ENCODE peak calls at places on chromosome 4, in eight cellular contexts. J, V, L, F, R, X, O and A are unnamed samples. For H3K4me1, the result is how much of the 10 kb centered on the place peaks cover.

GRCh38 chr4:120406960-120407359 is 340.3 kb upstream of the MAD2L1 start:
- DNase-seq in J (no peak), V (no peak), L (no peak), F (no peak), R (no peak), X (no peak), O (no peak), A (no peak)

GRCh38 chr4:156217236-156217635 is 263.6 kb upstream of the CTSO start:
- DNase-seq in J (no peak), V (no peak), L (no peak), F (no peak), R (no peak), X (no peak), O (no peak), A (no peak)

GRCh38 chr4:138241281-138242075 is 671 bp downstream of the SLC7A11 start:
- DNase-seq in J (no peak), V (no peak), L (no peak), F (no peak), R (no peak), X (no peak), O (peak), A (peak)

GRCh38 chr4:96228463-96228862 is 388.6 kb downstream of the PDHA2 start:
- DNase-seq in J (no peak), V (no peak), L (no peak), F (no peak), R (no peak), X (no peak), O (no peak), A (no peak)

GRCh38 chr4:143437476-143437875 is 76.0 kb upstream of the SMARCA5 start:
- DNase-seq in J (no peak), V (no peak), L (no peak), F (no peak), R (no peak), X (no peak), O (no peak), A (no peak)

GRCh38 chr4:33998204-33998603 is 2246.1 kb downstream of the ARAP2 start:
- DNase-seq in J (no peak), V (no peak), L (no peak), F (no peak), R (no peak), X (no peak), O (no peak), A (no peak)

GRCh38 chr4:19748470-19748869 is 503.2 kb upstream of the SLIT2 start:
- DNase-seq in J (peak), V (no peak), L (no peak), F (peak), R (peak), X (no peak), O (peak), A (peak)

GRCh38 chr4:124427095-124427767 is 285.3 kb downstream of the ANKRD50 start:
- DNase-seq in J (peak), V (no peak), L (no peak), F (no peak), R (peak), X (no peak), O (no peak), A (no peak)

GRCh38 chr4:39522068-39522467 is 5.2 kb downstream of the UGDH start:
- DNase-seq in J (no peak), V (no peak), L (no peak), F (no peak), R (no peak), X (no peak), O (no peak), A (no peak)

GRCh38 chr4:169617306-169617705 is 3.1 kb upstream of the CLCN3 start:
- DNase-seq in J (no peak), V (no peak), L (no peak), F (no peak), R (no peak), X (no peak), O (peak), A (no peak)

GRCh38 chr4:128338634-128339355 is 51.2 kb upstream of the PGRMC2 start:
- DNase-seq in J (no peak), V (no peak), L (no peak), F (no peak), R (no peak), X (no peak), O (peak), A (no peak)

GRCh38 chr4:145279122-145279960 is 99.0 kb upstream of the OTUD4 start:
- DNase-seq in J (no peak), V (no peak), L (no peak), F (no peak), R (no peak), X (no peak), O (no peak), A (no peak)

GRCh38 chr4:38279650-38280322 is 319.6 kb downstream of the PTTG2 start:
- DNase-seq in J (no peak), V (no peak), L (no peak), F (no peak), R (peak), X (no peak), O (no peak), A (no peak)

GRCh38 chr4:3520796-3521600 is 11.2 kb downstream of the LRPAP1 start:
- DNase-seq in J (peak), V (no peak), L (no peak), F (no peak), R (no peak), X (no peak), O (no peak), A (no peak)

GRCh38 chr4:150581611-150582010 is 340 bp upstream of the MAB21L2 start:
- DNase-seq in J (no peak), V (no peak), L (no peak), F (no peak), R (peak), X (no peak), O (no peak), A (no peak)

GRCh38 chr4:171846232-171846631 is 33.0 kb downstream of the GALNTL6 start:
- DNase-seq in J (no peak), V (no peak), L (no peak), F (no peak), R (peak), X (no peak), O (peak), A (peak)

GRCh38 chr4:174256277-174256713 is 27.2 kb downstream of the FBXO8 start:
- DNase-seq in J (no peak), V (no peak), L (no peak), F (no peak), R (no peak), X (no peak), O (no peak), A (no peak)

GRCh38 chr4:161767116-161767515 is 396.7 kb downstream of the FSTL5 start:
- DNase-seq in J (no peak), V (no peak), L (no peak), F (no peak), R (no peak), X (no peak), O (no peak), A (no peak)

GRCh38 chr4:66430856-66431255 is 760.6 kb upstream of the EPHA5 start:
- DNase-seq in J (no peak), V (no peak), L (no peak), F (no peak), R (no peak), X (no peak), O (no peak), A (no peak)

GRCh38 chr4:82629238-82630000 is 67.6 kb upstream of the TMEM150C start:
- DNase-seq in J (no peak), V (no peak), L (no peak), F (no peak), R (no peak), X (no peak), O (no peak), A (no peak)

GRCh38 chr4:150251752-150252190 is 173.5 kb downstream of the DCLK2 start:
- DNase-seq in J (no peak), V (no peak), L (no peak), F (no peak), R (no peak), X (peak), O (no peak), A (no peak)

GRCh38 chr4:24209131-24209530 is 319.3 kb upstream of the PPARGC1A start:
- DNase-seq in J (no peak), V (no peak), L (no peak), F (no peak), R (no peak), X (peak), O (no peak), A (no peak)

GRCh38 chr4:187380181-187380581 is 615.4 kb upstream of the ZFP42 start:
- DNase-seq in J (no peak), V (no peak), L (no peak), F (no peak), R (peak), X (no peak), O (peak), A (peak)

GRCh38 chr4:101009471-101009870 is 337.9 kb downstream of the PPP3CA start:
- DNase-seq in J (no peak), V (no peak), L (no peak), F (no peak), R (no peak), X (no peak), O (no peak), A (no peak)

GRCh38 chr4:78056265-78057129 is 626 bp upstream of the FRAS1 start:
- DNase-seq in J (peak), V (peak), L (peak), F (peak), R (peak), X (no peak), O (peak), A (peak)

GRCh38 chr4:126955292-126956191 is 677.2 kb upstream of the INTU start:
- DNase-seq in J (no peak), V (no peak), L (no peak), F (no peak), R (peak), X (no peak), O (peak), A (no peak)

GRCh38 chr4:89708903-89709361 is 128.0 kb downstream of the SNCA start:
- DNase-seq in J (no peak), V (no peak), L (no peak), F (no peak), R (no peak), X (no peak), O (no peak), A (no peak)

GRCh38 chr4:2250003-2250763 is 8.3 kb upstream of the HAUS3 start:
- DNase-seq in J (no peak), V (peak), L (no peak), F (no peak), R (peak), X (peak), O (no peak), A (peak)

GRCh38 chr4:54099959-54100606 is at the start of gene GSX2:
- DNase-seq in J (no peak), V (no peak), L (no peak), F (peak), R (no peak), X (no peak), O (no peak), A (no peak)

GRCh38 chr4:2347190-2347589 is 71.3 kb downstream of the ZFYVE28 start:
- DNase-seq in J (no peak), V (no peak), L (no peak), F (no peak), R (no peak), X (no peak), O (no peak), A (no peak)

DNA sequence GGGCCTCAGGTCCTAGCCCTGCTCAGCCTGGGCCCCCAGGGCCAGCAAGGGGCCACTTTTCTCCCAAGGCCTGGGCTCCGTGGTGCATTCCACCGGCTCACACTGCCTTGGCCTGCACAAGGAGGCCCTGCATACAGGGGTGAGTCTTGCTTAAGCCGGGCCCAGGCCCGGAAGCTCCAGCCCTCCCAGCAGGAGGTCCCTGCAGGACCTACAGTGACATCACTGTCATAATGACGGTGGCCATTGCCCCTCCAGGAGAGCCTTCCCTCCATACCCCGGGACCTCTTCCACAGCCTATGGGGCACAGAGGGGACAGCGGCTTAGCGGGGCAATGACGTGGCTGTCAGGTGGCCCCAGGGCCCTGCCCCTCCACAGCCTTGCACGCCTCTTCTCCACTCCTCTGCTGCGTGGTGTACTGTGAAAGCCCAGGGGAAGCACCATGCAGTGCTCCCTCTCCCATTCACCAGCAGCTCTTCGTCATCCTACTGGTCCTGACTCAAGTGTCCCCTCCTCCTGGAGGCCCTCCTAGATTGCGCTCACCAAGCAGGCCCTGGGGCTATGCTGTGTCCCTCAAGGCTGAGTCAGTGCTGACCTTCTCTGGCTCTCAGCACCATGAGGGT is 32.3 kb upstream of the AFAP1 start:
- DNase-seq in J (no peak), V (no peak), L (no peak), F (no peak), R (no peak), X (no peak), O (no peak), A (no peak)
- H3K4me1 ChIP-seq in J (under half), V (half or more), L (under half), F (under half), R (under half), X (half or more), O (under half), A (under half)

GRCh38 chr4:185573651-185574199 is 38.4 kb upstream of the PDLIM3 start:
- DNase-seq in J (no peak), V (no peak), L (no peak), F (no peak), R (no peak), X (no peak), O (peak), A (peak)
- TF ChIP-seq POLR2A in J (no peak), V (no peak), L (no peak), F (no peak), R (no peak), X (no peak), O (peak), A (no peak)

DNA sequence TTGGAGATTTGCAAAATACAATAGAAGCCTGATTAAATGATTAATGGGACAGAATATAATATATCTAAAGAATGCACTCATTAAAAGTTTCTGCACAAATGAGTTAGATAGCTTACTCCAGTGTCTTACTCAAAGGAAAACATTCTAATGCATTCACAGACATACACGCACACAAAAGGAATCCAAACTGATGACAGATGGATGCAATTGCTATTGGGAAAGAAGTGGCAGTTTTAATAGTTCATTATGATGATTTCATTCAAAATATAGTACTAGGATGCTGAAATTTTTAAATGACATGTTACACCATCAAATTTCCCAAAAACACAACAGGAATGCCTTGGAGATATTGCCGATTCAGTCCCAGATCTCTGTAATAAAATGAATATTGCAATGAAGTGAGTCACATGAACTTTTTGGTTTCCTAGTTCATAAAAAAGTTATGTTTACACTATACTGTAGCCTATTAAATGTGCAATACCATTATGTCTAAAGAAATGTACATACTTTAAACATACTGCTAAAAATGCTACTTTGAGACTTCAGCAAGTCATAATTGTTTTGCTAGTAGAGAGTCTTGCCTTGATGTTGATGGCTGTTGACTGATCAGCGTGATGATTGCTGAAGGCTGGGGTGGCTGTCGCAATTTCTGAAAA is 45.5 kb downstream of the BBS12 start:
- DNase-seq in J (no peak), V (no peak), L (no peak), F (no peak), R (no peak), X (no peak), O (no peak), A (no peak)
- H3K27ac ChIP-seq in J (no peak), V (no peak), L (no peak), F (no peak), R (no peak), X (no peak), O (no peak), A (no peak)

GRCh38 chr4:153735901-153736461 is 23.8 kb downstream of the RNF175 start:
- DNase-seq in J (no peak), V (no peak), L (no peak), F (no peak), R (no peak), X (no peak), O (no peak), A (no peak)

GRCh38 chr4:153728660-153729059 is 31.2 kb downstream of the RNF175 start:
- DNase-seq in J (no peak), V (no peak), L (no peak), F (no peak), R (no peak), X (no peak), O (no peak), A (no peak)

GRCh38 chr4:153729901-153730300 is 29.9 kb downstream of the RNF175 start:
- DNase-seq in J (no peak), V (no peak), L (no peak), F (no peak), R (no peak), X (no peak), O (no peak), A (no peak)

GRCh38 chr4:153731239-153731638 is 28.6 kb downstream of the RNF175 start:
- DNase-seq in J (no peak), V (no peak), L (no peak), F (no peak), R (no peak), X (no peak), O (no peak), A (no peak)

DNA sequence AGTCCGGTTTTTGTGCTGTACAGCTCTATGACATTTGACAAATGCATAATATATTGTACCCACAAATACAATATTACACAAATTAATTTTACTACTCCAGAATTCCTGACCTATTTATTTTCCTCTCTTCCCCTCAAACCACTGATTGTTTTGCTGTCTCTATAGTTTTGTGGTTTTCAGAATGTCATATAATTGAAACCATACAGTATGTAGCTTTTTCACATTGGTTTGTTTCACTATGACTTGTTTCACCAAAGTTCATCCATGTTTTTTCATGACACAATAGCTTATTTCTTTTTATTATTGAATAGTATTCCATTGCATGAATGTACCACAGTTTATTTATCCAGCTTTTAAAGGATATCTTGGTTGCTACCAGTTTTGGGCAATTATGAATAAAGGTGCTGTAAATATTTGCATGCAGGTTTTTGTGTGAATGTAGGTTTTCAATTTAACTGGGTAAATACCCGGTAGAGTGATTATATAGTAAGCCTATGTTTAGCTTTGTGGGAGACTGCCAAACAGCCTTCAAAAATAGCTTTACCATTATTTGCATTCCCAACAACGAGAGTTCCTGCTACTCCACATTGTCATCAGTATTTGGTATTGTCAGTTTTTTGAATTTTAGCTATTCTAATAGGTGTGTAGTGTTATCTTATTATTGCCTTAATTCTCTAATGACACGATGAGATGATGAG is 25.9 kb downstream of the RNF175 start:
- DNase-seq in J (no peak), V (no peak), L (no peak), F (no peak), R (no peak), X (no peak), O (no peak), A (no peak)
- H3K4me1 ChIP-seq in J (under half), V (under half), L (under half), F (under half), R (under half), X (under half), O (under half), A (under half)